ENCODE peak calls at places on chromosomes 7 and 10, in six cellular contexts. L is tibial nerve, I is PC-9, R is AG04450, V is cardiac muscle cell, H is psoas muscle. J is an unnamed sample.

GRCh38 chr7:86644282-86645173 is 819 bp downstream of the GRM3 start:
- DNase-seq in L (no peak), I (no peak), R (no peak), V (no peak), H (no peak), J (no peak)

GRCh38 chr10:3568983-3569382 is 216.0 kb downstream of the KLF6 start:
- DNase-seq in L (no peak), I (no peak), R (no peak), V (no peak), H (no peak), J (no peak)

GRCh38 chr7:99737726-99738125 is 2.7 kb upstream of the CYP3A7 start:
- DNase-seq in L (no peak), I (no peak), R (no peak), V (no peak), H (no peak), J (peak)

GRCh38 chr7:93719546-93719945 is 145.0 kb upstream of the CALCR start:
- DNase-seq in L (no peak), I (no peak), R (no peak), V (peak), H (no peak), J (no peak)

GRCh38 chr10:71025535-71025934 is 137.2 kb upstream of the PCBD1 start:
- DNase-seq in L (no peak), I (peak), R (no peak), V (no peak), H (no peak), J (no peak)

GRCh38 chr10:34370121-34370520 is 445.0 kb downstream of the PARD3 start:
- DNase-seq in L (no peak), I (no peak), R (no peak), V (no peak), H (no peak), J (no peak)

GRCh38 chr10:97499561-97500296 is 1.0 kb downstream of the UBTD1 start:
- DNase-seq in L (peak), I (no peak), R (no peak), V (peak), H (peak), J (no peak)

GRCh38 chr7:1526271-1526754 is 4.2 kb upstream of the MAFK start:
- DNase-seq in L (no peak), I (no peak), R (no peak), V (no peak), H (no peak), J (no peak)

GRCh38 chr7:30184804-30185487 is 50.2 kb downstream of the MTURN start:
- DNase-seq in L (no peak), I (no peak), R (no peak), V (no peak), H (peak), J (no peak)

GRCh38 chr10:112173201-112173600 is 10.4 kb downstream of the GPAM start:
- DNase-seq in L (no peak), I (no peak), R (no peak), V (no peak), H (no peak), J (no peak)

GRCh38 chr7:135859548-135859947 is 110.9 kb upstream of the FAM180A start:
- DNase-seq in L (no peak), I (no peak), R (no peak), V (no peak), H (no peak), J (no peak)

GRCh38 chr7:55690-56248 is 136.6 kb upstream of the FAM20C start:
- DNase-seq in L (no peak), I (no peak), R (no peak), V (no peak), H (no peak), J (no peak)
- TF ChIP-seq CTCF in L (no peak), I (no peak), R (no peak), V (no peak), H (no peak), J (no peak)

GRCh38 chr7:121531175-121532070 is 135.3 kb upstream of the FAM3C start:
- DNase-seq in L (no peak), I (no peak), R (no peak), V (no peak), H (no peak), J (peak)

GRCh38 chr7:121540138-121540537 is 144.0 kb upstream of the FAM3C start:
- DNase-seq in L (no peak), I (no peak), R (no peak), V (no peak), H (no peak), J (no peak)

GRCh38 chr7:121541457-121541856 is 145.3 kb upstream of the FAM3C start:
- DNase-seq in L (no peak), I (no peak), R (no peak), V (no peak), H (no peak), J (no peak)

GRCh38 chr7:121537031-121537430 is 140.9 kb upstream of the FAM3C start:
- DNase-seq in L (no peak), I (no peak), R (no peak), V (no peak), H (no peak), J (no peak)
- H3K27ac ChIP-seq in L (no peak), I (no peak), R (no peak), V (no peak), H (no peak), J (no peak)

GRCh38 chr10:35700490-35700887 is 58.4 kb upstream of the FZD8 start:
- DNase-seq in L (no peak), I (no peak), R (no peak), V (no peak), H (no peak), J (no peak)
- TF ChIP-seq CTCF in L (no peak), I (no peak), R (no peak), V (no peak), H (no peak), J (no peak)

GRCh38 chr7:69465262-69465661 is 133.0 kb upstream of the AUTS2 start:
- DNase-seq in L (no peak), I (no peak), R (no peak), V (peak), H (no peak), J (no peak)
- H3K27ac ChIP-seq in L (no peak), I (no peak), R (no peak), V (no peak), H (no peak), J (no peak)

GRCh38 chr10:32377458-32378370 is 30.8 kb upstream of the EPC1 start:
- DNase-seq in L (peak), I (no peak), R (no peak), V (peak), H (no peak), J (no peak)
- TF ChIP-seq CTCF in L (peak), I (peak), R (peak), V (peak), H (peak), J (peak)

J was measured in keratinocyte.